ENCODE peak calls at places on chromosomes 5 and 9, in five cellular contexts. V is GM19239, F is brain microvascular endothelial cell, M is EL, X is H9. S is an unnamed sample.

GRCh38 chr9:122213589-122214413 is 15.0 kb downstream of the LHX6 start:
- DNase-seq in V (peak), F (no peak), M (peak), X (peak), S (no peak)

GRCh38 chr9:2411459-2412215 is 209.9 kb upstream of the VLDLR start:
- DNase-seq in V (no peak), F (peak), M (peak), X (no peak), S (no peak)

GRCh38 chr5:93579561-93580386 is 1.2 kb downstream of the NR2F1-AS1 start:
- DNase-seq in V (no peak), F (no peak), M (peak), X (peak), S (no peak)

GRCh38 chr5:134769206-134769605 is 10.6 kb downstream of the DDX46 start:
- DNase-seq in V (no peak), F (peak), M (peak), X (no peak), S (no peak)

GRCh38 chr5:140966293-140967225 is at the start of gene PCDHAC2:
- DNase-seq in V (no peak), F (no peak), M (peak), X (peak), S (no peak)

GRCh38 chr5:67015577-67016290 is 180.9 kb downstream of the CD180 start:
- DNase-seq in V (no peak), F (peak), M (peak), X (no peak), S (no peak)

GRCh38 chr5:43232943-43233833 is 41.2 kb downstream of the NIM1K start:
- DNase-seq in V (no peak), F (no peak), M (no peak), X (no peak), S (no peak)

GRCh38 chr9:105886136-105886535 is 191.8 kb downstream of the TMEM38B start:
- DNase-seq in V (no peak), F (no peak), M (no peak), X (no peak), S (no peak)

GRCh38 chr5:68745459-68745858 is 348.4 kb upstream of the SLC30A5 start:
- DNase-seq in V (no peak), F (no peak), M (peak), X (no peak), S (no peak)

GRCh38 chr5:107808671-107809137 is 138.0 kb upstream of the EFNA5 start:
- DNase-seq in V (no peak), F (no peak), M (no peak), X (peak), S (no peak)

GRCh38 chr5:74953961-74954720 is 88.0 kb upstream of the FAM169A start:
- DNase-seq in V (no peak), F (peak), M (peak), X (no peak), S (no peak)

GRCh38 chr5:133474851-133475590 is 137.3 kb downstream of the FSTL4 start:
- DNase-seq in V (no peak), F (no peak), M (no peak), X (no peak), S (no peak)

GRCh38 chr5:143934821-143935220 is 122.9 kb downstream of the HMHB1 start:
- DNase-seq in V (no peak), F (no peak), M (no peak), X (no peak), S (no peak)

GRCh38 chr5:172583931-172584511 is 57.0 kb upstream of the NEURL1B start:
- DNase-seq in V (no peak), F (no peak), M (no peak), X (no peak), S (no peak)

GRCh38 chr9:127183814-127184582 is 61.6 kb upstream of the ANGPTL2 start:
- DNase-seq in V (peak), F (no peak), M (no peak), X (no peak), S (no peak)

GRCh38 chr5:163352531-163352930 is 84.9 kb upstream of the CCNG1 start:
- DNase-seq in V (no peak), F (no peak), M (no peak), X (no peak), S (no peak)

GRCh38 chr5:76319673-76320072 is 83.4 kb upstream of the IQGAP2 start:
- DNase-seq in V (no peak), F (no peak), M (no peak), X (no peak), S (no peak)

GRCh38 chr5:6443326-6443725 is 5.3 kb upstream of the UBE2QL1 start:
- DNase-seq in V (no peak), F (no peak), M (no peak), X (no peak), S (no peak)

GRCh38 chr9:37903581-37903830 is 421 bp downstream of the SLC25A51 start:
- DNase-seq in V (no peak), F (peak), M (peak), X (peak), S (no peak)

GRCh38 chr5:66945389-66946349 is 250.9 kb downstream of the CD180 start:
- DNase-seq in V (peak), F (no peak), M (peak), X (no peak), S (no peak)

GRCh38 chr9:27453860-27454553 is 70.1 kb upstream of the IFNK start:
- DNase-seq in V (no peak), F (no peak), M (peak), X (no peak), S (no peak)

GRCh38 chr5:132313378-132313777 is 19.2 kb downstream of the SLC22A4 start:
- DNase-seq in V (no peak), F (no peak), M (no peak), X (no peak), S (no peak)

GRCh38 chr9:116592926-116593325 is 94.2 kb upstream of the TRIM32 start:
- DNase-seq in V (no peak), F (no peak), M (no peak), X (no peak), S (no peak)

GRCh38 chr5:82045526-82046267 is 73.9 kb downstream of the ATG10 start:
- DNase-seq in V (no peak), F (peak), M (peak), X (no peak), S (no peak)

GRCh38 chr9:131180454-131180853 is 55.1 kb downstream of the NUP214 start:
- DNase-seq in V (no peak), F (peak), M (peak), X (no peak), S (no peak)

GRCh38 chr9:122580360-122580759 is 2.8 kb downstream of the OR1L8 start:
- DNase-seq in V (no peak), F (peak), M (peak), X (no peak), S (no peak)

GRCh38 chr5:174176511-174176910 is 131.0 kb downstream of the NSG2 start:
- DNase-seq in V (no peak), F (no peak), M (no peak), X (peak), S (no peak)

GRCh38 chr9:96067004-96067403 is 191.5 kb downstream of the ERCC6L2 start:
- DNase-seq in V (no peak), F (no peak), M (no peak), X (no peak), S (no peak)

GRCh38 chr9:79671558-79671957 is 99.8 kb downstream of the TLE4 start:
- DNase-seq in V (no peak), F (no peak), M (no peak), X (no peak), S (no peak)

GRCh38 chr5:131792900-131793299 is 3.9 kb downstream of the FNIP1 start:
- DNase-seq in V (no peak), F (no peak), M (no peak), X (no peak), S (no peak)

GRCh38 chr5:156482816-156483215 is 155.9 kb downstream of the SGCD start:
- DNase-seq in V (no peak), F (no peak), M (no peak), X (no peak), S (no peak)

GRCh38 chr9:98795295-98795955 is 930 bp downstream of the ANKS6 start:
- DNase-seq in V (no peak), F (no peak), M (no peak), X (no peak), S (no peak)

GRCh38 chr9:130689937-130690700 is 3.5 kb upstream of the EXOSC2 start:
- DNase-seq in V (no peak), F (peak), M (peak), X (peak), S (no peak)

GRCh38 chr9:130343445-130343918 is 77.9 kb downstream of the HMCN2 start:
- DNase-seq in V (no peak), F (no peak), M (no peak), X (peak), S (no peak)